ENCODE peak calls at places on chromosome 15, in six cellular contexts. N is neuronal stem cell, O is HepG2, A is H9, P is MM.1S, U is IMR-90. W is an unnamed sample.

GRCh38 chr15:100663066-100663465 is 60.7 kb downstream of the ASB7 start:
- DNase-seq in A (peak; percentile 79), N (peak; percentile 26), U (no peak), O (no peak), P (no peak), W (no peak)

GRCh38 chr15:64905119-64905831 is 6.4 kb upstream of the ANKDD1A start:
- DNase-seq in A (peak; percentile 98), P (peak; percentile 75), O (peak; percentile 22), N (peak; percentile 67), U (peak; percentile 60), W (peak; percentile 89)

GRCh38 chr15:25664761-25665160 is 198.4 kb downstream of the ATP10A start:
- DNase-seq in U (no peak), O (no peak), N (no peak), A (no peak), P (no peak), W (no peak)

GRCh38 chr15:52254331-52254730 is 41.3 kb downstream of the MYO5C start:
- DNase-seq in U (no peak), N (no peak), O (no peak), A (no peak), P (no peak), W (no peak)

GRCh38 chr15:65404196-65404872 is 18.4 kb downstream of the IGDCC4 start:
- DNase-seq in O (no peak), A (peak; percentile 72), N (no peak), P (no peak), U (no peak), W (peak; percentile 30)

GRCh38 chr15:65790692-65791334 is 1.3 kb downstream of the DENND4A start:
- DNase-seq in N (no peak), O (no peak), U (peak; percentile 47), P (peak; percentile 30), A (no peak), W (no peak)

GRCh38 chr15:33858836-33859235 is 109.5 kb upstream of the CHRM5 start:
- DNase-seq in U (no peak), O (no peak), N (no peak), A (no peak), P (no peak), W (no peak)

GRCh38 chr15:45121020-45121419 is 6.9 kb downstream of the DUOXA2 start:
- DNase-seq in O (no peak), U (no peak), P (no peak), N (no peak), A (no peak), W (peak; percentile 41)

GRCh38 chr15:84661001-84661400 is 3.0 kb upstream of the NMB start:
- DNase-seq in U (no peak), N (no peak), P (no peak), A (no peak), O (no peak), W (no peak)

GRCh38 chr15:49815937-49816336 is 195.1 kb downstream of the DTWD1 start:
- DNase-seq in P (peak; percentile 58), A (no peak), U (peak; percentile 76), N (no peak), O (no peak), W (no peak)

GRCh38 chr15:68149059-68149458 is 56.1 kb downstream of the CALML4 start:
- DNase-seq in A (no peak), N (no peak), U (peak; percentile 66), O (no peak), P (no peak), W (no peak)

GRCh38 chr15:75647370-75648155 is at the start of gene SNX33:
- DNase-seq in N (peak; percentile 90), A (peak; percentile 90), O (peak; percentile 78), P (peak; percentile 25), U (peak; percentile 89), W (peak; percentile 93)

GRCh38 chr15:67832031-67832551 is 6.8 kb downstream of the SKOR1 start:
- DNase-seq in P (no peak), N (no peak), O (no peak), U (peak; percentile 29), A (peak; percentile 65), W (no peak)

GRCh38 chr15:66948294-66948693 is 117.1 kb upstream of the SMAD3 start:
- DNase-seq in O (no peak), A (no peak), P (peak; percentile 93), N (no peak), U (peak; percentile 50), W (no peak)

GRCh38 chr15:75835990-75836952 is 7.0 kb upstream of the UBE2Q2 start:
- DNase-seq in A (no peak), P (no peak), O (no peak), U (no peak), N (no peak), W (no peak)

GRCh38 chr15:33693166-33693830 is 275.0 kb upstream of the CHRM5 start:
- DNase-seq in O (no peak), N (no peak), A (no peak), U (no peak), P (no peak), W (no peak)

GRCh38 chr15:58678683-58679082 is 70.8 kb downstream of the ADAM10 start:
- DNase-seq in N (no peak), O (no peak), U (peak; percentile 31), P (no peak), A (no peak), W (no peak)

GRCh38 chr15:100688549-100689120 is 86.2 kb downstream of the ASB7 start:
- DNase-seq in N (no peak), P (no peak), O (no peak), A (peak; percentile 12), U (no peak), W (no peak)

GRCh38 chr15:66580643-66581042 is 14.8 kb upstream of the LCTL start:
- DNase-seq in A (no peak), U (peak; percentile 34), O (no peak), N (no peak), P (no peak), W (no peak)

GRCh38 chr15:70826634-70827033 is 27.3 kb downstream of the LARP6 start:
- DNase-seq in N (no peak), U (peak; percentile 74), A (no peak), P (no peak), O (peak; percentile 27), W (no peak)

GRCh38 chr15:93614446-93615104 is 525.6 kb upstream of the RGMA start:
- DNase-seq in N (no peak), U (no peak), P (no peak), A (no peak), O (no peak), W (no peak)

GRCh38 chr15:92848852-92849598 is 51.1 kb upstream of the CHD2 start:
- DNase-seq in O (no peak), U (peak; percentile 94), P (no peak), N (no peak), A (no peak), W (no peak)

GRCh38 chr15:70853270-70853854 is 595 bp downstream of the LARP6 start:
- DNase-seq in P (no peak), N (peak; percentile 39), U (peak; percentile 87), A (peak; percentile 79), O (no peak), W (peak; percentile 75)

GRCh38 chr15:81897011-81897677 is 148.7 kb downstream of the MEX3B start:
- DNase-seq in N (no peak), O (no peak), A (no peak), P (no peak), U (peak; percentile 90), W (no peak)
- H3K27ac ChIP-seq in N (no peak overlapping the region), O (no peak overlapping the region), A (no peak overlapping the region), P (no peak overlapping the region), U (peak overlapping the region; percentile 85), W (no peak overlapping the region)

GRCh38 chr15:85943825-85944224 is 135.8 kb upstream of the AGBL1 start:
- DNase-seq in N (no peak), A (no peak), P (no peak), U (no peak), O (no peak), W (no peak)
- H3K9ac ChIP-seq in N (no peak overlapping the region), A (no peak overlapping the region), P (no peak overlapping the region), U (no peak overlapping the region), O (no peak overlapping the region), W (no peak overlapping the region)

GRCh38 chr15:73602444-73602843 is 30.7 kb downstream of the NPTN start:
- DNase-seq in N (no peak), P (no peak), A (no peak), O (no peak), U (no peak), W (no peak)

GRCh38 chr15:73604477-73604876 is 28.7 kb downstream of the NPTN start:
- DNase-seq in A (no peak), P (no peak), N (no peak), O (no peak), U (no peak), W (no peak)

GRCh38 chr15:73601449-73602425 is 31.5 kb downstream of the NPTN start:
- DNase-seq in O (peak; percentile 33), N (no peak), A (no peak), P (no peak), U (peak; percentile 61), W (no peak)

GRCh38 chr15:73600413-73601050 is 32.7 kb downstream of the NPTN start:
- DNase-seq in O (no peak), P (no peak), U (no peak), N (no peak), A (no peak), W (no peak)

DNA sequence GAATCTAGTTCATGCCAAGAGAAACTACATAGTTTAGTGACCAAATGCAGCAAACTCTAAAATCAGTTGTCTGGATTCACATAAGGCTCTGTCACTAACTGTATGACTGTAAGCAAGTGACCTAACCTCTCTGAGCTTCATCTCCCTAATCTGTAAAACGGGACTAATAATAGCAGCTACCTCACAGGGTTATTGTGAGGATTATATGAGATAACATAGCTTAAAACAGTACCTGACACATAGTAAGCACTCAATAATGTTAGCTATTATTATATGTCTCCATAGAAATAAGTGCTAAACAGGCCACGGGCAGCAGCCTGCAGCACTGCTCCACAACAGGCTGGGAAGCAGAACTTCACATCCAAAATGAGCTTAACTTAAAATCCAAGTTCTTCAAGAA is 30.2 kb downstream of the NPTN start:
- DNase-seq in U (no peak), P (no peak), A (no peak), O (no peak), N (no peak), W (no peak)
- H3K4me1 ChIP-seq in U (peaks cover 36% of the 10 kb centered on the region), P (peaks cover 7% of the 10 kb centered on the region), A (peaks cover 17% of the 10 kb centered on the region), O (peaks cover 62% of the 10 kb centered on the region), N (peaks cover 27% of the 10 kb centered on the region), W (peaks cover 39% of the 10 kb centered on the region)

GRCh38 chr15:99165956-99166689 is 61.2 kb downstream of the SYNM start:
- DNase-seq in P (no peak), N (no peak), A (no peak), U (no peak), O (no peak), W (no peak)

GRCh38 chr15:99168601-99169580 is 64.0 kb downstream of the SYNM start:
- DNase-seq in O (no peak), N (no peak), P (no peak), U (no peak), A (no peak), W (no peak)

GRCh38 chr15:99169769-99170311 is 65.0 kb downstream of the SYNM start:
- DNase-seq in A (no peak), N (no peak), O (no peak), P (no peak), U (peak; percentile 89), W (no peak)

GRCh38 chr15:99167201-99167600 is 62.3 kb downstream of the SYNM start:
- DNase-seq in U (no peak), P (no peak), N (no peak), A (no peak), O (no peak), W (no peak)

DNA sequence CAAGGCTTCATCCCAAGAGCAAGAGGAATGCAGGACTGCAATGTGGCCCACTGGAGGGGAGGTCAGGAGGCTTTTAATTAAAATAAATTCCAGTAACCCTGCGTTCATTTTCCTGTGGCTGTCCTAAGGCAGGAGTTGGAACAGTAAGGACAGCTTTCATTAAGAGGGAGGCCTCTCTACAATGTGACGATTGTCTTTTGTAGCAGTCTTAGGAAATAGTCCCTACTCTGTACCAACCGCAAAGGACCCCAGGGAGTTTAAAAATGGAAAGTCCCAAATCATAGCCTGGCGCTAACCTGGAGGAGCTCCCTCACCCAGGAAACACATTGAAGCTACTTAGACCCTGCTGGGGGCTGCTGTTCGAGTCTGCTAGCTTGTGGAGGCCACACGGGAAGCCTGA is 62.8 kb downstream of the SYNM start:
- DNase-seq in N (no peak), A (no peak), O (no peak), P (no peak), U (no peak), W (no peak)
- H3K27ac ChIP-seq in N (no peak overlapping the region), A (no peak overlapping the region), O (no peak overlapping the region), P (no peak overlapping the region), U (no peak overlapping the region), W (no peak overlapping the region)

W was measured in kidney.